ENCODE peak calls at places on chromosomes 13 and 19, in four cellular contexts. G, Q, A and L are unnamed samples.

GRCh38 chr19:57016491-57016890 is 103.3 kb upstream of the USP29 start:
- DNase-seq in Q (no peak), G (no peak), A (no peak), L (no peak)

GRCh38 chr13:41533676-41534075 is 76.3 kb downstream of the RGCC start:
- DNase-seq in G (peak), Q (no peak), A (no peak), L (no peak)

GRCh38 chr13:44667950-44668349 is 91.8 kb upstream of the TSC22D1 start:
- DNase-seq in G (peak), A (no peak), Q (no peak), L (peak)

GRCh38 chr13:110367620-110368019 is 60.5 kb downstream of the COL4A2 start:
- DNase-seq in G (no peak), Q (no peak), A (no peak), L (no peak)

GRCh38 chr13:52399708-52400107 is 6.3 kb downstream of the THSD1 start:
- DNase-seq in G (peak), A (no peak), Q (no peak), L (no peak)

GRCh38 chr13:41365636-41366035 is 54.6 kb downstream of the NAA16 start:
- DNase-seq in G (peak), Q (peak), A (no peak), L (no peak)

GRCh38 chr13:49859568-49859967 is 67.1 kb upstream of the KPNA3 start:
- DNase-seq in Q (peak), G (peak), A (no peak), L (peak)

GRCh38 chr13:94710081-94710809 is 2.1 kb downstream of the SOX21 start:
- DNase-seq in G (no peak), A (no peak), Q (no peak), L (no peak)

GRCh38 chr19:10079031-10079453 is 7.1 kb upstream of the SHFL start:
- DNase-seq in A (no peak), G (no peak), Q (no peak), L (no peak)

GRCh38 chr19:4575978-4576933 is 16.8 kb upstream of the SEMA6B start:
- DNase-seq in Q (peak), A (peak), G (peak), L (no peak)

GRCh38 chr19:35268546-35269424 is at the start of gene USF2:
- DNase-seq in A (peak), G (peak), Q (peak), L (no peak)

GRCh38 chr19:51354742-51355148 is 11.4 kb downstream of the ETFB start:
- DNase-seq in Q (peak), G (peak), A (no peak), L (peak)

GRCh38 chr13:44052843-44053607 is 173.3 kb downstream of the LACC1 start:
- DNase-seq in A (no peak), G (peak), Q (peak), L (peak)

GRCh38 chr13:35549481-35549880 is 73.0 kb upstream of the MAB21L1 start:
- DNase-seq in Q (peak), G (peak), A (no peak), L (peak)

GRCh38 chr13:108924154-108924940 is 294.9 kb downstream of the MYO16 start:
- DNase-seq in G (peak), Q (peak), A (no peak), L (peak)

GRCh38 chr13:39415403-39415802 is 187.6 kb downstream of the LHFPL6 start:
- DNase-seq in A (no peak), Q (no peak), G (peak), L (peak)

GRCh38 chr19:41352609-41353465 is 885 bp downstream of the TGFB1 start:
- DNase-seq in Q (peak), G (peak), A (peak), L (no peak)

GRCh38 chr13:97648171-97648880 is 214.4 kb downstream of the RAP2A start:
- DNase-seq in Q (peak), A (no peak), G (peak), L (no peak)

GRCh38 chr13:112442483-112443090 is 66.4 kb downstream of the SPACA7 start:
- DNase-seq in G (peak), Q (no peak), A (no peak), L (no peak)

GRCh38 chr13:21833921-21834320 is 163.0 kb downstream of the FGF9 start:
- DNase-seq in Q (no peak), A (no peak), G (no peak), L (no peak)

GRCh38 chr19:9406798-9407352 is 28.5 kb downstream of the ZNF266 start:
- DNase-seq in Q (peak), G (peak), A (peak), L (peak)

GRCh38 chr13:33932765-33933406 is 114.9 kb downstream of the RFC3 start:
- DNase-seq in A (no peak), Q (peak), G (peak), L (no peak)

GRCh38 chr19:4988770-4989251 is 19.9 kb downstream of the KDM4B start:
- DNase-seq in G (peak), Q (peak), A (no peak), L (peak)

GRCh38 chr13:76890036-76890435 is 3.8 kb upstream of the KCTD12 start:
- DNase-seq in Q (peak), A (no peak), G (peak), L (no peak)

GRCh38 chr13:39254606-39255005 is 216.3 kb downstream of the NHLRC3 start:
- DNase-seq in A (no peak), G (no peak), Q (no peak), L (no peak)

GRCh38 chr13:37485766-37486165 is 112.8 kb downstream of the POSTN start:
- DNase-seq in Q (no peak), G (peak), A (no peak), L (no peak)

GRCh38 chr13:51333826-51334225 is 5.7 kb upstream of the SERPINE3 start:
- DNase-seq in G (no peak), A (no peak), Q (no peak), L (no peak)

GRCh38 chr19:55308281-55308680 is 16.9 kb downstream of the TMEM150B start:
- DNase-seq in A (no peak), G (no peak), Q (no peak), L (no peak)
- H3K4me3 ChIP-seq in A (no peak), G (no peak), Q (no peak), L (no peak)

DNA sequence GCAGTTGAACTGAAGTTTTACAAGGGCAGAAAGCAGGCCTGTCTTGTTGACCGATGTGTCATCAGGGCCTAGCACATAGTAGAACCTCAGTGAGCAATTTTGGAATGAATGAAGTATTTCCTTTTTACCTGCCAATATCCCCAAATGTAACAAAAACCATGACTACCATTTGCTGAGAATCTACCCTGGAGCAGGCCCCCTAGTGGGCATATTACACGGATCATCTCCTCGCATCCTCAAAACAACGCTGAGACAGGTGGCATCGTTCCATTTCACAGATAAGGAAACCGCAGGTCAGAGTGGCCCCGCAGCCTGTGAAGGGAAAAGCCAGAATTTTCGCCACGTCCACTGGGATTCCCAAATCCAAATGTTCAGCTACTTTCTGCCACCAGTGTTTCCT is 77.9 kb downstream of the CACNA1A start:
- DNase-seq in A (no peak), G (peak), Q (peak), L (no peak)
- TF ChIP-seq CTCF in A (no peak), G (peak), Q (peak), L (peak)

DNA sequence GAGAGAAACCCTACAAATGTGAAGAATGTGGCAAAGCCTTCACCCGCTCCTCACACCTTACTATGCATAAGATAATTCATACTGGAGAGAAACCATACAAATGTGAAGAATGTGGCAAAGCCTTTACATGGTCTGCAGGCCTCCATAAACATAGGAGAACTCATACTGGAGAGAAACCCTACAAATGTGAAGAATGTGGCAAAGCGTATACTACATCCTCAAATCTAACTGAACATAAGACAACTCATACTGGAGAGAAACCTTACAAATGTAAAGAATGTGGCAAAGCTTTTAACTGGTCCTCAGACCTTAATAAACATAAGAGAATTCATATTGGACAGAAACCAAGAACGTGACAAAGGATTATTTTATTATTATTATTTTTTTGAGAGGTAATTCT is 30.7 kb downstream of the ZNF486 start:
- DNase-seq in G (no peak), A (no peak), Q (no peak), L (no peak)
- H3K4me3 ChIP-seq in G (no peak), A (no peak), Q (no peak), L (no peak)

GRCh38 chr19:45527731-45528130 is 20.5 kb downstream of the VASP start:
- DNase-seq in G (no peak), Q (no peak), A (no peak), L (no peak)
- TF ChIP-seq CTCF in G (no peak), Q (peak), A (no peak), L (no peak)

GRCh38 chr19:55382013-55382412 is 2.1 kb downstream of the TMEM238 start:
- DNase-seq in A (no peak), Q (no peak), G (no peak), L (no peak)
- H3K4me3 ChIP-seq in A (no peak), Q (no peak), G (no peak), L (no peak)

GRCh38 chr13:87274209-87274819 is 396.9 kb upstream of the SLITRK5 start:
- DNase-seq in G (peak), A (no peak), Q (no peak), L (peak)
- TF ChIP-seq CTCF in G (peak), A (peak), Q (peak), L (peak)